ENCODE peak calls at places on chromosome 19, in ten cellular contexts. G, O, H, V, M, B, Y, X, F and K are unnamed samples.

GRCh38 chr19:42115219-42115618 is 17.0 kb downstream of the POU2F2 start:
- DNase-seq in X (no peak), H (no peak), F (no peak), M (no peak), V (no peak), G (no peak), B (no peak), O (no peak), Y (no peak), K (no peak)

GRCh38 chr19:51803965-51804364 is 9.0 kb downstream of the FPR3 start:
- DNase-seq in M (no peak), F (no peak), H (no peak), X (no peak), B (no peak), G (no peak), O (no peak), V (no peak), Y (no peak), K (no peak)

GRCh38 chr19:3480383-3481091 is at the start of gene SMIM24:
- DNase-seq in Y (peak; percentile 88), B (peak; percentile 86), H (no peak), V (no peak), G (no peak), O (no peak), M (no peak), F (peak; percentile 51), X (no peak), K (no peak)

GRCh38 chr19:20165971-20166592 is 932 bp upstream of the ZNF486 start:
- DNase-seq in G (no peak), O (no peak), Y (no peak), F (no peak), V (no peak), M (no peak), X (no peak), B (no peak), H (no peak), K (no peak)

GRCh38 chr19:4831351-4832340 is at the start of gene TICAM1:
- DNase-seq in V (no peak), G (peak; percentile 92), O (peak; percentile 81), Y (peak; percentile 80), X (peak; percentile 83), B (peak; percentile 90), M (peak; percentile 75), H (peak; percentile 72), F (peak; percentile 90), K (peak; percentile 91)

GRCh38 chr19:17721821-17722220 is 2.5 kb downstream of the MAP1S start:
- DNase-seq in H (peak; percentile 79), B (no peak), Y (no peak), O (peak; percentile 48), X (peak; percentile 51), F (peak; percentile 9), G (peak; percentile 88), V (no peak), M (peak; percentile 37), K (peak; percentile 72)

GRCh38 chr19:13098291-13099072 is 4.2 kb downstream of the LYL1 start:
- DNase-seq in O (no peak), F (peak; percentile 25), X (no peak), B (peak; percentile 62), M (no peak), Y (no peak), H (no peak), G (no peak), V (no peak), K (no peak)

GRCh38 chr19:55259540-55260210 is 858 bp upstream of the PPP6R1 start:
- DNase-seq in V (no peak), X (no peak), Y (no peak), H (no peak), B (peak; percentile 51), O (no peak), M (no peak), F (no peak), G (no peak), K (no peak)

GRCh38 chr19:49915271-49915670 is 13.7 kb upstream of the ATF5 start:
- DNase-seq in H (no peak), G (no peak), F (no peak), M (no peak), B (no peak), X (no peak), O (no peak), Y (no peak), V (no peak), K (no peak)

GRCh38 chr19:6091771-6092291 is 18.5 kb downstream of the RFX2 start:
- DNase-seq in O (no peak), G (no peak), V (no peak), B (no peak), F (no peak), X (no peak), H (no peak), Y (no peak), M (no peak), K (no peak)
- H3K4me3 ChIP-seq in O (peak overlapping the region; percentile 35), G (peak overlapping the region; percentile 36), V (peak overlapping the region; percentile 72), B (no peak overlapping the region), F (peak overlapping the region; percentile 7), X (peak overlapping the region; percentile 55), H (no peak overlapping the region), Y (peak overlapping the region; percentile 27), M (no peak overlapping the region), K (peak overlapping the region; percentile 21)

GRCh38 chr19:19063183-19064097 is at the start of gene SLC25A42:
- DNase-seq in M (peak; percentile 100), X (peak; percentile 100), B (peak; percentile 100), Y (peak; percentile 99), H (peak; percentile 99), V (peak; percentile 97), F (peak; percentile 97), G (peak; percentile 100), O (peak; percentile 100), K (peak; percentile 100)

GRCh38 chr19:19064811-19065745 is 1.3 kb downstream of the SLC25A42 start:
- DNase-seq in X (no peak), B (peak; percentile 49), G (no peak), Y (no peak), O (no peak), M (no peak), F (peak; percentile 32), H (no peak), V (no peak), K (no peak)

GRCh38 chr19:19061491-19061890 is 2.3 kb upstream of the SLC25A42 start:
- DNase-seq in O (peak; percentile 58), B (peak; percentile 43), Y (peak; percentile 28), F (no peak), V (no peak), G (no peak), M (no peak), H (no peak), X (peak; percentile 51), K (no peak)

GRCh38 chr19:19062454-19063182 is 1.2 kb upstream of the SLC25A42 start:
- DNase-seq in H (no peak), X (no peak), M (peak; percentile 63), Y (no peak), O (no peak), G (no peak), V (no peak), F (no peak), B (no peak), K (no peak)

DNA sequence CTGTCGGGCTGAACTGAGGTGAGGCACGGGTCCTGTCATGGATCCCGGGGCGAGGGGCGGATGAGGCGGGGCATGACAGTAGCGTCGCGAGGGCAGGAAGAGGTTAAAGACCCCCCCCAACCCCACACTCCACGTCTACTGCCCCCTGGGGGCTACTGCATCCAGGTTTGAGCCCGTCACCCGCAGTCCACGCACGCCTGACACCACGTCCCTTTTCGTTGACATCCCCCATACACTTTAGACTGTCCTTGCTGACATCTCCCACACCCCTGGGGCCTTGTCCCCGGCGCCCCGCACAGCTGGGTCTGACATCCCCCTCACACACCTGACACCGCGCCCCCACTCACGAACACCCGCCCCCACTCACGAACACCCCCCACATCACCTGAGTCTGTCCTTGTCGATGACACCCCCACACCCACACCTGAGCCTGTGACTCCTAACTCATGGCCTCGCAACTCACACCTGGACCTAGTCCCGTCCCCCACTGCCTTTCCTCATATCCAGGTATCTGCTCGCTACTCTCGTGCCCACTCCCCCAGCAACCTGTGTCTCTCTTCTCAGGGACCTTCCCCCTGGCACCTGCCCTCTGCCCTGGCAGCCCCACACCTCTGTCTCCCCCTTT is 416 bp downstream of the SLC25A42 start:
- DNase-seq in X (no peak), F (no peak), Y (no peak), V (no peak), M (no peak), O (peak; percentile 17), G (no peak), H (no peak), B (no peak), K (no peak)
- H3K4me1 ChIP-seq in X (peaks cover 93% of the 10 kb centered on the region), F (peaks cover 54% of the 10 kb centered on the region), Y (peaks cover 22% of the 10 kb centered on the region), V (peaks cover 15% of the 10 kb centered on the region), M (peaks cover 18% of the 10 kb centered on the region), O (peaks cover 43% of the 10 kb centered on the region), G (peaks cover 27% of the 10 kb centered on the region), H (peaks cover 66% of the 10 kb centered on the region), B (peaks cover 25% of the 10 kb centered on the region), K (no peaks in the 10 kb centered on the region)

DNA sequence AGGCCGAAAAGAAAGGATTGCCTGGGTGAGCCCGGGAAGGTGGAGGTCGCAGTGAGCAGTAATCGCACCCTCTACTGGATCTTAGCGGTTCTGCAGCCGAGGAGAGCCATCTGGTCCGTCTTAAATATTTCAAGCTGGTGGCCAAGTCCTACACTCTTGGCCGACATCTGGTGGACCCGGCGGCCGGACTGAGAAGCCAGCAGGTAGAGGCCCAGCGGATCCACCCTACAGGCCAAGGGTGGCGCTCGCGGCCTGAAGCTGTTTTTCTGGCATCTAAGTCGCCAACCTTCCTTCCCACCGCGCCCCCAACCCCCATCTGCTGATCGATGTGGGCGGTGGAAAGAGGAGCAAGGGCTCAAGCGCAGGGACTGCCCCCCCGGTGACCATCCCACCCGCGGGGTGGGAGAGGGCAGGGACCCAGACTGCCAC is 46.5 kb upstream of the ZNF730 start:
- DNase-seq in O (peak; percentile 15), V (no peak), H (peak; percentile 61), X (peak; percentile 46), M (peak; percentile 7), G (no peak), Y (no peak), F (peak; percentile 27), B (peak; percentile 26), K (no peak)
- TF ChIP-seq CTCF in O (peak; percentile 57), V (peak; percentile 59), H (peak; percentile 64), X (peak; percentile 65), M (no peak), G (peak; percentile 37), Y (no peak), F (no peak), B (no peak), K (no peak)

DNA sequence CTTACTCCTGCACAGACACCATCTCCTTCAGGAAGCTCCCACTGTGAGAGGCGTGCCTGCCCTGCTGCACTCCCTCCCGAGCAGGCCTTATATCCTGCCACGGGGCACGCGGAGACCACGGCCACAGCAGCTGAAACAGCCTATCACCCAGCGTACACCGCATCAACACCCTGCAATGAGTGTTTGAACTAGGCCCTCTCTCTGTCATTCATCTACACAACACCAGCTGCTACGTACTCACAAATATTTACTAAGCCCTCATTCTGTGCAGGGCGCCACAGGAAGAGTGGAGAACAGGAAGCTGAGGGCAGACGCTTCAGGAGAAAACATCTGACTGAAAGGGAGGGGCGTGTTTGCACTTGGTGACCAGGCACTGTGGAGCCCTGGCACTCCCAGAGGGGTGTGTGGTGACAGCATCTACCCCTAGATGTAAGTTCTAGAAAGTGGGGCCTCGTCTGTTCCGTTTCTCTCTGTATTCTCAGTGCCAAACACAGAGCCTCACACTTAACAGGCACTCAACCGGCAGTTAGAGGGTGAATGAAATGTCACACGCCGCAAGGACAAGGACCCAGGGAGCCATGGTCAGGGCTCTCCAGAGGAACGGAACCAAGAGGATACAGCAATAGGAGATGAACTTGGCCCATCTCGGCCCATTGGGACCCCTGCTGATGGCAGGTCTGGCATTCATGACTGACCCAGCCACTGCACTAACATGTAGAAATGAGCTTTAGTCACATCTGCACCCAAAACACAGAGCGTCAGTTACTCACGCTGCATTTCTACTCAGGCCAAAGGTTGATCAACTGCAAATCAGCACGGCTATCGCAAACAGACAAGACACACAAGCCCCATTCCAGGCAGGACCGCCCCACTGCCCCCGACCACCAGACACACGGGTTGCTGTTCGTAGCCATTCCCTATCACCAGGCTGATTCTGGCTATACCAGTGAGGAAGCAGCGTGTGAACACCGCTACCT is 15.7 kb downstream of the RANBP3 start:
- DNase-seq in O (peak; percentile 47), H (no peak), Y (peak; percentile 76), B (peak; percentile 72), G (peak; percentile 79), F (no peak), X (peak; percentile 43), V (no peak), M (peak; percentile 70), K (peak; percentile 77)
- H3K4me3 ChIP-seq in O (peak overlapping the region; percentile 38), H (no peak overlapping the region), Y (no peak overlapping the region), B (no peak overlapping the region), G (no peak overlapping the region), F (no peak overlapping the region), X (peak overlapping the region; percentile 40), V (peak overlapping the region; percentile 32), M (no peak overlapping the region), K (peak overlapping the region; percentile 31)